ENCODE peak calls at places on chromosomes 3 and 15, in five cellular contexts. I, F, O, X and G are unnamed samples.

GRCh38 chr3:15102833-15103232 is 3.9 kb upstream of the RBSN start:
- DNase-seq in I (no peak), F (no peak), O (no peak), X (no peak), G (peak; percentile 40)

GRCh38 chr3:65854606-65855304 is 184.0 kb downstream of the MAGI1 start:
- DNase-seq in I (no peak), F (peak; percentile 31), O (no peak), X (no peak), G (peak; percentile 25)

GRCh38 chr3:102748646-102749045 is 313.8 kb downstream of the ZPLD1 start:
- DNase-seq in I (peak; percentile 52), F (no peak), O (no peak), X (no peak), G (no peak)

GRCh38 chr15:32888221-32888761 is 170.5 kb downstream of the GREM1 start:
- DNase-seq in I (no peak), F (no peak), O (peak; percentile 45), X (no peak), G (peak; percentile 46)

GRCh38 chr15:70096975-70097336 is 761 bp downstream of the TLE3 start:
- DNase-seq in I (peak; percentile 77), F (no peak), O (no peak), X (no peak), G (no peak)

GRCh38 chr3:146189519-146190173 is 28.7 kb upstream of the PLOD2 start:
- DNase-seq in I (peak; percentile 71), F (no peak), O (no peak), X (peak; percentile 43), G (peak; percentile 58)

GRCh38 chr3:87426916-87427315 is 150.5 kb upstream of the POU1F1 start:
- DNase-seq in I (no peak), F (peak; percentile 73), O (peak; percentile 10), X (no peak), G (peak; percentile 54)

GRCh38 chr3:94083261-94083660 is 20.4 kb downstream of the NSUN3 start:
- DNase-seq in I (no peak), F (no peak), O (no peak), X (no peak), G (no peak)

GRCh38 chr3:147218976-147219375 is 187.4 kb downstream of the ZIC4 start:
- DNase-seq in I (peak; percentile 16), F (no peak), O (no peak), X (no peak), G (no peak)

GRCh38 chr3:143098032-143098764 is 21.4 kb upstream of the CHST2 start:
- DNase-seq in I (no peak), F (no peak), O (no peak), X (no peak), G (peak; percentile 30)

GRCh38 chr3:135235541-135235940 is 440.5 kb downstream of the EPHB1 start:
- DNase-seq in I (no peak), F (no peak), O (no peak), X (no peak), G (no peak)

GRCh38 chr3:99925584-99925983 is 107.9 kb downstream of the CMSS1 start:
- DNase-seq in I (no peak), F (peak; percentile 86), O (no peak), X (no peak), G (peak; percentile 79)

GRCh38 chr3:138220788-138221187 is 33.7 kb downstream of the ARMC8 start:
- DNase-seq in I (no peak), F (no peak), O (no peak), X (no peak), G (no peak)

GRCh38 chr15:99130314-99130713 is 25.4 kb downstream of the SYNM start:
- DNase-seq in I (no peak), F (no peak), O (no peak), X (no peak), G (no peak)

GRCh38 chr15:33086500-33087141 is 107.9 kb downstream of the FMN1 start:
- DNase-seq in I (peak; percentile 59), F (peak; percentile 60), O (no peak), X (no peak), G (peak; percentile 74)

GRCh38 chr3:44954962-44955361 is 21.0 kb downstream of the ZDHHC3 start:
- DNase-seq in I (no peak), F (no peak), O (no peak), X (no peak), G (peak; percentile 64)

GRCh38 chr15:71424765-71425164 is 309.5 kb downstream of the THSD4 start:
- DNase-seq in I (no peak), F (no peak), O (no peak), X (no peak), G (no peak)

GRCh38 chr3:71075481-71075880 is 508.0 kb downstream of the FOXP1 start:
- DNase-seq in I (no peak), F (no peak), O (no peak), X (no peak), G (no peak)

GRCh38 chr3:29430558-29430971 is 149.7 kb downstream of the RBMS3 start:
- DNase-seq in I (peak; percentile 42), F (peak; percentile 78), O (peak; percentile 28), X (no peak), G (no peak)

GRCh38 chr3:49454898-49455681 is 15.0 kb upstream of the DAG1 start:
- DNase-seq in I (no peak), F (no peak), O (no peak), X (no peak), G (no peak)

GRCh38 chr3:4139462-4140140 is 163.6 kb upstream of the SETMAR start:
- DNase-seq in I (no peak), F (no peak), O (no peak), X (no peak), G (no peak)

GRCh38 chr3:197534348-197534725 is 21.4 kb downstream of the BDH1 start:
- DNase-seq in I (no peak), F (no peak), O (no peak), X (no peak), G (peak; percentile 81)

GRCh38 chr3:145032790-145033189 is 1061.2 kb downstream of the DIPK2A start:
- DNase-seq in I (no peak), F (no peak), O (no peak), X (no peak), G (no peak)

GRCh38 chr3:184337315-184337714 is at the start of gene FAM131A:
- DNase-seq in I (no peak), F (no peak), O (no peak), X (no peak), G (no peak)

GRCh38 chr3:184337981-184338380 is 581 bp downstream of the FAM131A start:
- DNase-seq in I (no peak), F (no peak), O (no peak), X (no peak), G (no peak)

GRCh38 chr3:184339016-184339415 is 1.6 kb downstream of the FAM131A start:
- DNase-seq in I (no peak), F (no peak), O (no peak), X (no peak), G (peak; percentile 37)

GRCh38 chr3:184336484-184337230 is 743 bp upstream of the FAM131A start:
- DNase-seq in I (peak; percentile 72), F (peak; percentile 62), O (no peak), X (no peak), G (peak; percentile 53)

GRCh38 chr3:184338538-184338945 is 1.1 kb downstream of the FAM131A start:
- DNase-seq in I (peak; percentile 92), F (peak; percentile 75), O (no peak), X (no peak), G (peak; percentile 68)
- H3K4me3 ChIP-seq in I (peak overlapping the region; percentile 37), F (peak overlapping the region; percentile 47), O (no peak overlapping the region), X (peak overlapping the region; percentile 6), G (peak overlapping the region; percentile 7)

DNA sequence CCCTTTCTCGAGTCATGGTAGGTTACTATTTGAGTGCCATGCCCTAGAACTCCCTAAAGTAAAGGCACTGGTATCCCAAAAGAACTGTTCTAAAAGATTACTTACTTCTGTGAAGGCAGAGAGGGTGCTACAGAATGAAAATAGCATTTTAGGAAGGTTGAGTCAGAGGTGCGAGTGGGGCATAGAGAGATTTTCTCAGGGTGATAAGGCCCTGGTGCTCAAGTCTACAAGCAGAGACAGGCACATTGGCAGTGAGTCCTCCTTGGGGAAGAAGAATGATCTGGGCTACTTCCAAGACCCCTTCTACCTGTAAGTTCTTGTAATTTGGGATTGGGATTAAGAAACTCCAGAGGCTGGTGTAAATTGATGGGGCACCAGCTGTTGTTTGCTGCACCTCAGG is 96.7 kb downstream of the AKAP13 start:
- DNase-seq in I (no peak), F (no peak), O (no peak), X (no peak), G (peak; percentile 72)
- H3K4me3 ChIP-seq in I (no peak overlapping the region), F (no peak overlapping the region), O (no peak overlapping the region), X (no peak overlapping the region), G (no peak overlapping the region)

GRCh38 chr15:29569533-29570092 is 252.7 kb downstream of the TJP1 start:
- DNase-seq in I (peak; percentile 69), F (no peak), O (no peak), X (no peak), G (no peak)

GRCh38 chr15:29567336-29567735 is 254.9 kb downstream of the TJP1 start:
- DNase-seq in I (no peak), F (no peak), O (no peak), X (no peak), G (no peak)

GRCh38 chr15:29570121-29570930 is 251.9 kb downstream of the TJP1 start:
- DNase-seq in I (peak; percentile 67), F (no peak), O (no peak), X (no peak), G (no peak)

GRCh38 chr15:29566914-29567313 is 255.4 kb downstream of the TJP1 start:
- DNase-seq in I (peak; percentile 44), F (no peak), O (no peak), X (no peak), G (no peak)

GRCh38 chr15:29568840-29569532 is 253.3 kb downstream of the TJP1 start:
- DNase-seq in I (peak; percentile 60), F (no peak), O (no peak), X (no peak), G (peak; percentile 57)
- H3K4me3 ChIP-seq in I (peak overlapping the region; percentile 75), F (no peak overlapping the region), O (no peak overlapping the region), X (no peak overlapping the region), G (no peak overlapping the region)

GRCh38 chr15:75731248-75732100 is 18.8 kb upstream of the CSPG4 start:
- DNase-seq in I (no peak), F (no peak), O (no peak), X (no peak), G (no peak)
- H3K4me3 ChIP-seq in I (no peak overlapping the region), F (no peak overlapping the region), O (no peak overlapping the region), X (no peak overlapping the region), G (no peak overlapping the region)

DNA sequence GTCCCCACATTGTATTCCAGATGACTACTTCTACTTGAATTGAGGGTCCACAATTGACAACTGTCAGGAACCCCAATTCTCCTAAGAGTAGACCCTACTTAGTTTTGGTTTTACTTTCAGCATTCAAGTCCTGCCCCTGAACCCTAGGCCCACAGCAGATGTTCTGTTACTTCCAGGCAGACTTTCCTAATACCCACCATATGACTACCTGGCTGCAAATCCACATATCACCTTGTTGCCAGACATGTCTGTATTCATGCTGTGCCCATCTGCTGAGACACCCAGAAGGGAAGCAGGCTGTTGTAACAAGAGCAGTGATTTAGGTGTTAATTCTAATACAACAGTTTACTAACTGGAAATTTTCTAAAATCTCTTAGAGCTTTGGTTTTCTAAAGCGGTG is 235.1 kb upstream of the CCDC54 start:
- DNase-seq in I (no peak), F (no peak), O (no peak), X (no peak), G (no peak)
- H3K4me3 ChIP-seq in I (no peak overlapping the region), F (no peak overlapping the region), O (no peak overlapping the region), X (no peak overlapping the region), G (no peak overlapping the region)

DNA sequence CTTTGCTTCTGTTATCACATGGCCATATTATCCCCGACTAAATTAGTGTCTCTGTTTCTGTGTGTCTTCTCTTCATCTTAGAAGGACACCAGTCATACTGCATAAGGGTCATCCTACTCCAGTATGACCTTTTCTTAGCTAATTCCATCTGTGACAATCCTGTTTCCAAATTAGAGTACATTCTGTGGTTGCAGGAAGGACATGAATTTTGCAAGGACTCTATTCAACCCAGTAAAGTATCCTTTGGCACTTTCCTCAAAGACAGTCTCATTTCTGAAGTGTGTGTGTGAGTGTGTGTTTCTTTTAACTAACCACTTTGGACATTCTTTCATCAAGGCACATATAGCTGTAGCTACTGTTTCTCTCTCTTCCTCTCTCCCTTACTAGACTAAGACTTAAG is 15.2 kb upstream of the MME start:
- DNase-seq in I (no peak), F (no peak), O (no peak), X (no peak), G (no peak)
- H3K4me3 ChIP-seq in I (no peak overlapping the region), F (no peak overlapping the region), O (no peak overlapping the region), X (no peak overlapping the region), G (no peak overlapping the region)